ENCODE peak calls at places on chromosomes 16 and 17, in ten cellular contexts. X is effector CD4-positive, alpha-beta T cell; Q is GM23248; E is NCI-H748 treated with DMSO at 0.1 percent for 48 hours; V is epithelial cell of esophagus; D is central memory CD4-positive, alpha-beta T cell; Z is mucosa of descending colon; U is NCI-H345; B is PC-3; N is NCI-H774. H is an unnamed sample.

GRCh38 chr16:1293921-1294656 is 15.3 kb upstream of the UBE2I start:
- DNase-seq in X (no peak), Q (no peak), N (no peak), D (no peak), B (no peak), E (no peak), Z (no peak), U (no peak), V (no peak), H (no peak)

GRCh38 chr16:88382491-88383400 is at the start of gene ZNF469:
- DNase-seq in U (no peak), E (no peak), Z (peak; percentile 33), V (no peak), N (no peak), X (no peak), Q (peak; percentile 77), B (peak; percentile 25), D (no peak), H (peak; percentile 53)

GRCh38 chr16:69796285-69797118 is 34.4 kb downstream of the WWP2 start:
- DNase-seq in Z (no peak), X (peak; percentile 12), B (peak; percentile 67), Q (peak; percentile 78), D (peak; percentile 25), U (peak; percentile 5), N (no peak), V (peak; percentile 75), E (peak; percentile 40), H (peak; percentile 84)

GRCh38 chr16:10391339-10391738 is 5.5 kb downstream of the ATF7IP2 start:
- DNase-seq in B (no peak), V (no peak), U (no peak), Q (no peak), X (no peak), N (no peak), D (no peak), E (no peak), Z (no peak), H (no peak)

GRCh38 chr17:57523926-57524634 is 221.0 kb downstream of the CCDC182 start:
- DNase-seq in E (no peak), X (no peak), B (peak; percentile 50), N (peak; percentile 56), Q (peak; percentile 62), U (peak; percentile 76), Z (no peak), D (no peak), V (peak; percentile 96), H (peak; percentile 90)

GRCh38 chr17:36598951-36599401 is 2.4 kb upstream of the MRM1 start:
- DNase-seq in B (no peak), N (no peak), E (no peak), X (no peak), Q (no peak), D (no peak), V (no peak), U (no peak), Z (peak; percentile 58), H (no peak)

GRCh38 chr17:32103476-32104113 is 38.7 kb upstream of the RHOT1 start:
- DNase-seq in B (no peak), V (no peak), Z (no peak), U (no peak), D (no peak), X (no peak), Q (no peak), E (no peak), N (no peak), H (no peak)

GRCh38 chr16:4811242-4811641 is 8.8 kb upstream of the ROGDI start:
- DNase-seq in U (no peak), V (no peak), Q (no peak), X (no peak), N (no peak), E (no peak), D (no peak), B (no peak), Z (no peak), H (no peak)

GRCh38 chr17:21711182-21711581 is 18.9 kb downstream of the KCNJ18 start:
- DNase-seq in N (no peak), B (no peak), X (no peak), Q (no peak), Z (no peak), E (no peak), V (no peak), U (no peak), D (no peak), H (no peak)

GRCh38 chr17:74424658-74425057 is 7.2 kb upstream of the GPRC5C start:
- DNase-seq in B (no peak), X (no peak), Q (no peak), U (no peak), E (no peak), N (no peak), Z (no peak), V (no peak), D (no peak), H (no peak)